ENCODE peak calls at places on chromosomes 7 and 10, in six cellular contexts. One of them, this sample, is unnamed.

GRCh38 chr7:92685146-92686042 is 95.2 kb upstream of the FAM133B start:
- DNase-seq in aorta: no peak
- DNase-seq in hepatocyte: no peak
- DNase-seq in adrenal gland: no peak
- DNase-seq in mucosa of descending colon: no peak
- DNase-seq in left ventricle myocardium inferior: no peak
- DNase-seq in this sample: no peak

GRCh38 chr7:83212883-83213282 is 50.2 kb upstream of the PCLO start:
- DNase-seq in aorta: no peak
- DNase-seq in hepatocyte: no peak
- DNase-seq in adrenal gland: no peak
- DNase-seq in mucosa of descending colon: no peak
- DNase-seq in left ventricle myocardium inferior: no peak
- DNase-seq in this sample: no peak

GRCh38 chr7:102818176-102818575 is 69.4 kb downstream of the FAM185A start:
- DNase-seq in aorta: no peak
- DNase-seq in hepatocyte: no peak
- DNase-seq in adrenal gland: no peak
- DNase-seq in mucosa of descending colon: no peak
- DNase-seq in left ventricle myocardium inferior: no peak
- DNase-seq in this sample: no peak

GRCh38 chr7:52936750-52937149 is 98.7 kb upstream of the POM121L12 start:
- DNase-seq in aorta: no peak
- DNase-seq in hepatocyte: no peak
- DNase-seq in adrenal gland: no peak
- DNase-seq in mucosa of descending colon: no peak
- DNase-seq in left ventricle myocardium inferior: no peak
- DNase-seq in this sample: no peak

GRCh38 chr7:30612658-30613265 is 18.1 kb downstream of the GARS1 start:
- DNase-seq in aorta: no peak
- DNase-seq in hepatocyte: no peak
- DNase-seq in adrenal gland: no peak
- DNase-seq in mucosa of descending colon: no peak
- DNase-seq in left ventricle myocardium inferior: no peak
- DNase-seq in this sample: peak; percentile 64

GRCh38 chr10:119477444-119477843 is 65.1 kb downstream of the RGS10 start:
- DNase-seq in aorta: no peak
- DNase-seq in hepatocyte: no peak
- DNase-seq in adrenal gland: no peak
- DNase-seq in mucosa of descending colon: no peak
- DNase-seq in left ventricle myocardium inferior: no peak
- DNase-seq in this sample: no peak

GRCh38 chr10:131891196-131891928 is 9.4 kb upstream of the PPP2R2D start:
- DNase-seq in aorta: no peak
- DNase-seq in hepatocyte: peak; percentile 67
- DNase-seq in adrenal gland: peak; percentile 85
- DNase-seq in mucosa of descending colon: no peak
- DNase-seq in left ventricle myocardium inferior: no peak
- DNase-seq in this sample: no peak

GRCh38 chr10:23155166-23155565 is 36.9 kb upstream of the PTF1A start:
- DNase-seq in aorta: no peak
- DNase-seq in hepatocyte: no peak
- DNase-seq in adrenal gland: no peak
- DNase-seq in mucosa of descending colon: no peak
- DNase-seq in left ventricle myocardium inferior: no peak
- DNase-seq in this sample: no peak

GRCh38 chr10:125928928-125929585 is 32.7 kb downstream of the FANK1 start:
- DNase-seq in aorta: no peak
- DNase-seq in hepatocyte: no peak
- DNase-seq in adrenal gland: no peak
- DNase-seq in mucosa of descending colon: no peak
- DNase-seq in left ventricle myocardium inferior: no peak
- DNase-seq in this sample: no peak

GRCh38 chr7:99260395-99260794 is 12.2 kb upstream of the MYH16 start:
- DNase-seq in aorta: no peak
- DNase-seq in hepatocyte: no peak
- DNase-seq in adrenal gland: no peak
- DNase-seq in mucosa of descending colon: no peak
- DNase-seq in left ventricle myocardium inferior: no peak
- DNase-seq in this sample: no peak

GRCh38 chr7:158943234-158943633 is 86.9 kb downstream of the DYNC2I1 start:
- DNase-seq in aorta: no peak
- DNase-seq in hepatocyte: no peak
- DNase-seq in adrenal gland: no peak
- DNase-seq in mucosa of descending colon: no peak
- DNase-seq in left ventricle myocardium inferior: no peak
- DNase-seq in this sample: no peak

GRCh38 chr7:155698633-155699032 is 54.2 kb downstream of the RBM33 start:
- DNase-seq in aorta: no peak
- DNase-seq in hepatocyte: no peak
- DNase-seq in adrenal gland: no peak
- DNase-seq in mucosa of descending colon: no peak
- DNase-seq in left ventricle myocardium inferior: no peak
- DNase-seq in this sample: no peak

GRCh38 chr7:46539892-46540483 is 618.9 kb upstream of the IGFBP3 start:
- DNase-seq in aorta: no peak
- DNase-seq in hepatocyte: no peak
- DNase-seq in adrenal gland: no peak
- DNase-seq in mucosa of descending colon: no peak
- DNase-seq in left ventricle myocardium inferior: no peak
- DNase-seq in this sample: no peak

GRCh38 chr7:151867912-151868804 is 8.8 kb downstream of the PRKAG2 start:
- DNase-seq in aorta: peak; percentile 47
- DNase-seq in hepatocyte: no peak
- DNase-seq in adrenal gland: peak; percentile 31
- DNase-seq in mucosa of descending colon: peak; percentile 50
- DNase-seq in left ventricle myocardium inferior: peak; percentile 79
- DNase-seq in this sample: no peak

GRCh38 chr10:73992899-73993788 is 4.8 kb upstream of the VCL start:
- DNase-seq in aorta: no peak
- DNase-seq in hepatocyte: no peak
- DNase-seq in adrenal gland: peak; percentile 17
- DNase-seq in mucosa of descending colon: no peak
- DNase-seq in left ventricle myocardium inferior: no peak
- DNase-seq in this sample: peak; percentile 75

GRCh38 chr7:154644366-154644765 is 358.6 kb downstream of the PAXIP1 start:
- DNase-seq in aorta: no peak
- DNase-seq in hepatocyte: no peak
- DNase-seq in adrenal gland: no peak
- DNase-seq in mucosa of descending colon: no peak
- DNase-seq in left ventricle myocardium inferior: no peak
- DNase-seq in this sample: no peak

GRCh38 chr7:33040803-33041516 is 21.6 kb downstream of the NT5C3A start:
- DNase-seq in aorta: no peak
- DNase-seq in hepatocyte: peak; percentile 64
- DNase-seq in adrenal gland: peak; percentile 45
- DNase-seq in mucosa of descending colon: no peak
- DNase-seq in left ventricle myocardium inferior: no peak
- DNase-seq in this sample: no peak

GRCh38 chr7:90209776-90210175 is 1.8 kb upstream of the STEAP2 start:
- DNase-seq in aorta: no peak
- DNase-seq in hepatocyte: no peak
- DNase-seq in adrenal gland: no peak
- DNase-seq in mucosa of descending colon: no peak
- DNase-seq in left ventricle myocardium inferior: no peak
- DNase-seq in this sample: peak; percentile 45

GRCh38 chr10:76491216-76491615 is 1059.8 kb downstream of the LRMDA start:
- DNase-seq in aorta: no peak
- DNase-seq in hepatocyte: no peak
- DNase-seq in adrenal gland: no peak
- DNase-seq in mucosa of descending colon: no peak
- DNase-seq in left ventricle myocardium inferior: no peak
- DNase-seq in this sample: peak; percentile 88

GRCh38 chr10:46090258-46090812 is 44.3 kb upstream of the MSMB start:
- DNase-seq in aorta: no peak
- DNase-seq in hepatocyte: no peak
- DNase-seq in adrenal gland: no peak
- DNase-seq in mucosa of descending colon: no peak
- DNase-seq in left ventricle myocardium inferior: no peak
- DNase-seq in this sample: no peak

GRCh38 chr7:155590215-155591023 is 44.1 kb upstream of the CNPY1 start:
- DNase-seq in aorta: peak; percentile 63
- DNase-seq in hepatocyte: peak; percentile 54
- DNase-seq in adrenal gland: no peak
- DNase-seq in mucosa of descending colon: no peak
- DNase-seq in left ventricle myocardium inferior: peak; percentile 44
- DNase-seq in this sample: peak; percentile 59

GRCh38 chr7:5296627-5297226 is 14.0 kb downstream of the SLC29A4 start:
- DNase-seq in aorta: no peak
- DNase-seq in hepatocyte: peak; percentile 32
- DNase-seq in adrenal gland: no peak
- DNase-seq in mucosa of descending colon: no peak
- DNase-seq in left ventricle myocardium inferior: no peak
- DNase-seq in this sample: no peak

GRCh38 chr10:114479307-114479706 is 75.0 kb upstream of the AFAP1L2 start:
- DNase-seq in aorta: no peak
- DNase-seq in hepatocyte: no peak
- DNase-seq in adrenal gland: peak; percentile 89
- DNase-seq in mucosa of descending colon: no peak
- DNase-seq in left ventricle myocardium inferior: peak; percentile 44
- DNase-seq in this sample: peak; percentile 16

GRCh38 chr10:19499291-19499765 is 316.9 kb upstream of the PLXDC2 start:
- DNase-seq in aorta: no peak
- DNase-seq in hepatocyte: no peak
- DNase-seq in adrenal gland: no peak
- DNase-seq in mucosa of descending colon: no peak
- DNase-seq in left ventricle myocardium inferior: no peak
- DNase-seq in this sample: no peak

GRCh38 chr7:98414205-98414900 is 13.5 kb upstream of the BAIAP2L1 start:
- DNase-seq in aorta: no peak
- DNase-seq in hepatocyte: no peak
- DNase-seq in adrenal gland: no peak
- DNase-seq in mucosa of descending colon: no peak
- DNase-seq in left ventricle myocardium inferior: no peak
- DNase-seq in this sample: no peak

GRCh38 chr10:130491011-130491697 is 355.0 kb downstream of the GLRX3 start:
- DNase-seq in aorta: no peak
- DNase-seq in hepatocyte: no peak
- DNase-seq in adrenal gland: no peak
- DNase-seq in mucosa of descending colon: no peak
- DNase-seq in left ventricle myocardium inferior: no peak
- DNase-seq in this sample: no peak

GRCh38 chr10:8064436-8064835 is 9.9 kb downstream of the GATA3 start:
- DNase-seq in aorta: no peak
- DNase-seq in hepatocyte: no peak
- DNase-seq in adrenal gland: no peak
- DNase-seq in mucosa of descending colon: no peak
- DNase-seq in left ventricle myocardium inferior: no peak
- DNase-seq in this sample: no peak

GRCh38 chr10:8065651-8066050 is 11.2 kb downstream of the GATA3 start:
- DNase-seq in aorta: no peak
- DNase-seq in hepatocyte: no peak
- DNase-seq in adrenal gland: no peak
- DNase-seq in mucosa of descending colon: no peak
- DNase-seq in left ventricle myocardium inferior: no peak
- DNase-seq in this sample: no peak

GRCh38 chr10:8066146-8066545 is 11.7 kb downstream of the GATA3 start:
- DNase-seq in aorta: no peak
- DNase-seq in hepatocyte: no peak
- DNase-seq in adrenal gland: no peak
- DNase-seq in mucosa of descending colon: no peak
- DNase-seq in left ventricle myocardium inferior: no peak
- DNase-seq in this sample: no peak

GRCh38 chr10:8063128-8063908 is 8.8 kb downstream of the GATA3 start:
- DNase-seq in aorta: no peak
- DNase-seq in hepatocyte: no peak
- DNase-seq in adrenal gland: no peak
- DNase-seq in mucosa of descending colon: no peak
- DNase-seq in left ventricle myocardium inferior: no peak
- DNase-seq in this sample: no peak

DNA sequence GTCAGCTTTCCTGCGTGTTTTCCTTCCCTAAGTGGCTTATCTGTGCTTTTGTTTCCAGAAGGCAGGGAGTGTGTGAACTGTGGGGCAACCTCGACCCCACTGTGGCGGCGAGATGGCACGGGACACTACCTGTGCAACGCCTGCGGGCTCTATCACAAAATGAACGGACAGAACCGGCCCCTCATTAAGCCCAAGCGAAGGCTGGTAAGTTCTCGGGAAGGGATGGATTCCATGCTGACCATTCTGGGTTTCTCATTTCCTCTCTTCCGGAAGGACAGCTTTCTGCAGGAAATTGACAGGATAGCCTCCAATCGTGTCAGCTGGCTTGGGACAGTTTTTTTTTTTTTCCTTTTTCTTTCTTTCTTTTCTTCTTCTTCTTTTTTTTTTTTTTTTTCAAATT is 9.4 kb downstream of the GATA3 start:
- DNase-seq in aorta: no peak
- DNase-seq in hepatocyte: no peak
- DNase-seq in adrenal gland: no peak
- DNase-seq in mucosa of descending colon: no peak
- DNase-seq in left ventricle myocardium inferior: no peak
- DNase-seq in this sample: no peak
- H3K4me3 ChIP-seq in aorta: no peak overlapping the region
- H3K4me3 ChIP-seq in hepatocyte: no peak overlapping the region
- H3K4me3 ChIP-seq in adrenal gland: no peak overlapping the region
- H3K4me3 ChIP-seq in mucosa of descending colon: no peak overlapping the region
- H3K4me3 ChIP-seq in left ventricle myocardium inferior: no peak overlapping the region
- H3K4me3 ChIP-seq in this sample: no peak overlapping the region

GRCh38 chr10:33376976-33377657 is 42.6 kb upstream of the NRP1 start:
- DNase-seq in aorta: no peak
- DNase-seq in hepatocyte: no peak
- DNase-seq in adrenal gland: no peak
- DNase-seq in mucosa of descending colon: no peak
- DNase-seq in left ventricle myocardium inferior: no peak
- DNase-seq in this sample: peak; percentile 81
- H3K4me3 ChIP-seq in aorta: no peak overlapping the region
- H3K4me3 ChIP-seq in hepatocyte: no peak overlapping the region
- H3K4me3 ChIP-seq in adrenal gland: no peak overlapping the region
- H3K4me3 ChIP-seq in mucosa of descending colon: no peak overlapping the region
- H3K4me3 ChIP-seq in left ventricle myocardium inferior: no peak overlapping the region
- H3K4me3 ChIP-seq in this sample: peak overlapping the region; percentile 34

GRCh38 chr7:50069613-50070012 is 23.4 kb downstream of the ZPBP start:
- DNase-seq in aorta: peak; percentile 60
- DNase-seq in hepatocyte: no peak
- DNase-seq in adrenal gland: peak; percentile 13
- DNase-seq in mucosa of descending colon: peak; percentile 49
- DNase-seq in left ventricle myocardium inferior: no peak
- DNase-seq in this sample: no peak
- H3K4me3 ChIP-seq in aorta: peak overlapping the region; percentile 79
- H3K4me3 ChIP-seq in hepatocyte: no peak overlapping the region
- H3K4me3 ChIP-seq in adrenal gland: peak overlapping the region; percentile 34
- H3K4me3 ChIP-seq in mucosa of descending colon: no peak overlapping the region
- H3K4me3 ChIP-seq in left ventricle myocardium inferior: peak overlapping the region; percentile 74
- H3K4me3 ChIP-seq in this sample: peak overlapping the region; percentile 32

GRCh38 chr10:14579405-14579804 is 195.3 kb downstream of the FAM107B start:
- DNase-seq in aorta: no peak
- DNase-seq in hepatocyte: no peak
- DNase-seq in adrenal gland: no peak
- DNase-seq in mucosa of descending colon: no peak
- DNase-seq in left ventricle myocardium inferior: no peak
- DNase-seq in this sample: peak; percentile 82
- H3K4me3 ChIP-seq in aorta: no peak overlapping the region
- H3K4me3 ChIP-seq in hepatocyte: no peak overlapping the region
- H3K4me3 ChIP-seq in adrenal gland: no peak overlapping the region
- H3K4me3 ChIP-seq in mucosa of descending colon: no peak overlapping the region
- H3K4me3 ChIP-seq in left ventricle myocardium inferior: no peak overlapping the region
- H3K4me3 ChIP-seq in this sample: no peak overlapping the region

This sample was measured in fibroblast of lung.